ENCODE peak calls at places on chromosomes 4 and X, in five cellular contexts. Z is H1, F is neuronal stem cell, H is H9, P is trophoblast cell. S is an unnamed sample.

GRCh38 chr4:158484173-158484885 is 37.4 kb upstream of the RXFP1 start:
- DNase-seq in P (no peak), H (no peak), Z (no peak), F (no peak), S (no peak)

GRCh38 chr4:175614880-175615279 is 197.2 kb downstream of the GPM6A start:
- DNase-seq in Z (no peak), F (no peak), H (no peak), P (no peak), S (no peak)

GRCh38 chrX:22097295-22097694 is 65.2 kb downstream of the PHEX start:
- DNase-seq in H (no peak), Z (no peak), P (no peak), F (no peak), S (peak; percentile 81)

GRCh38 chr4:1460967-1461868 is 55.0 kb upstream of the NKX1-1 start:
- DNase-seq in H (no peak), F (no peak), P (no peak), Z (peak; percentile 48), S (no peak)

GRCh38 chrX:97909245-97909644 is 1025.5 kb downstream of the RPA4 start:
- DNase-seq in F (no peak), P (no peak), H (no peak), Z (no peak), S (no peak)

GRCh38 chrX:37684426-37684825 is 1.2 kb upstream of the XK start:
- DNase-seq in F (no peak), Z (no peak), H (no peak), P (no peak), S (peak; percentile 7)

GRCh38 chr4:102525556-102525955 is 24.4 kb downstream of the NFKB1 start:
- DNase-seq in P (no peak), Z (no peak), F (no peak), H (no peak), S (no peak)

GRCh38 chr4:128286474-128287158 is 997 bp downstream of the PGRMC2 start:
- DNase-seq in H (no peak), P (peak; percentile 57), Z (no peak), F (peak; percentile 15), S (peak; percentile 65)

GRCh38 chr4:8188085-8188484 is 11.0 kb upstream of the SH3TC1 start:
- DNase-seq in H (no peak), F (no peak), P (no peak), Z (no peak), S (peak; percentile 25)

GRCh38 chr4:168516841-168517240 is 20.0 kb downstream of the PALLD start:
- DNase-seq in F (no peak), P (no peak), H (no peak), Z (no peak), S (no peak)

GRCh38 chrX:41921492-41922124 is 1.7 kb downstream of the CASK start:
- DNase-seq in Z (no peak), H (no peak), F (no peak), P (no peak), S (peak; percentile 61)

GRCh38 chrX:120147537-120147936 is 10.9 kb upstream of the RHOXF2 start:
- DNase-seq in P (no peak), Z (no peak), H (no peak), F (no peak), S (no peak)

GRCh38 chrX:53583571-53583970 is 102.9 kb downstream of the HUWE1 start:
- DNase-seq in Z (no peak), H (no peak), P (no peak), F (no peak), S (no peak)

GRCh38 chrX:132748268-132748667 is 210.2 kb downstream of the HS6ST2 start:
- DNase-seq in P (no peak), Z (no peak), H (no peak), F (no peak), S (no peak)

GRCh38 chrX:69163936-69164741 is 1.1 kb downstream of the PJA1 start:
- DNase-seq in P (peak; percentile 6), F (no peak), Z (no peak), H (peak; percentile 46), S (peak; percentile 19)
- H2BK12ac ChIP-seq in P (no peak overlapping the region), F (no peak overlapping the region), Z (no peak overlapping the region), H (no peak overlapping the region), S (no peak overlapping the region)

DNA sequence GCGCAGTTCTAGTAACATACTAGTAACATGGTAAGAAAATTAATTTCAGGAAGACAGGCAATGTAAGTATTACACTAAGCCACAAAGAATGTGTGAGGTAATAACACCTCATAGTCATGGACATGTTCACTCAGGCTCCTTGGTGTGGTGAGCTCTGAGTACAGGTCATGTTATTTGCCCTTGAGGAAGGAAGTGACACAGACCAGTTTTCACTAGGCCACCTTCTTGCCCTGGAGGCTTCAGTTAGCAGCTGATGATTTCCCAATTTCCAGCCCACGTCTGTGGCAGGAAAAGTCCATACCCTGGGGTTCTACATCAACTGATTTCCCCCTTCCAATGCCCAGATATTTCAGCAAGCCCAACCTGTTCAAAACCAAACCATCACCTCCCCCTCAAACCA is 6.7 kb downstream of the APOO start:
- DNase-seq in P (peak; percentile 90), F (no peak), H (no peak), Z (no peak), S (peak; percentile 87)
- H2BK120ac ChIP-seq in P (no peak overlapping the region), F (no peak overlapping the region), H (no peak overlapping the region), Z (no peak overlapping the region), S (peak overlapping the region; percentile 19)

DNA sequence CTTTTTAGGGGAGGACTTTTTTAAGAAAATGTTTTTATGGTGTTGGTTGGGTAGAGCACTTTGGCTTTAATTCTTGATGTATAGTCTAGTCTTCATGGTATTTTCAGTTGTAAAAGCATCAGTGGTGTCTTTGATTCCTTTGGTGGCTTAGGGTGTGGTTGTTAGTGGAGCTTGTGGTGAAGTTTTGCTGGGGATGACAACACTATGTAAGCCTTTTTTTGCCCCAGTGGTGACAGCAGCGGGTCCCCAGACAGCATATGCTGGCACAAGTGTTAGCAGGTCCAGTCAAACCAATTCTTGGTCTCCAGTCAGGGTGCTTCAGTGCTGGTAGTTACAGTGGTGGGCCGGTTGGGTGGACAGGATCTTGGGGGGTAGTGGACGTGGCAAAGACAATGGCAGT is 52.0 kb downstream of the CHIC1 start:
- DNase-seq in F (no peak), P (no peak), H (no peak), Z (no peak), S (no peak)
- H2BK12ac ChIP-seq in F (no peak overlapping the region), P (no peak overlapping the region), H (no peak overlapping the region), Z (no peak overlapping the region), S (no peak overlapping the region)

GRCh38 chr4:54403700-54404453 is 174.8 kb downstream of the PDGFRA start:
- DNase-seq in F (no peak), H (no peak), Z (no peak), P (no peak), S (no peak)

GRCh38 chr4:54402880-54403503 is 173.9 kb downstream of the PDGFRA start:
- DNase-seq in Z (no peak), P (peak; percentile 11), H (peak; percentile 41), F (no peak), S (no peak)

GRCh38 chr4:54400188-54400587 is 171.1 kb downstream of the PDGFRA start:
- DNase-seq in H (no peak), F (no peak), P (peak; percentile 26), Z (no peak), S (peak; percentile 18)

GRCh38 chr4:54395013-54395527 is 166.0 kb downstream of the PDGFRA start:
- DNase-seq in F (no peak), Z (no peak), H (no peak), P (no peak), S (no peak)

GRCh38 chr4:54400802-54401201 is 171.7 kb downstream of the PDGFRA start:
- DNase-seq in F (no peak), P (peak; percentile 32), Z (no peak), H (no peak), S (peak; percentile 91)
- H2BK120ac ChIP-seq in F (no peak overlapping the region), P (no peak overlapping the region), Z (no peak overlapping the region), H (no peak overlapping the region), S (no peak overlapping the region)

GRCh38 chrX:3280706-3281105 is 65.7 kb downstream of the MXRA5 start:
- DNase-seq in P (no peak), F (no peak), Z (no peak), H (no peak), S (no peak)

GRCh38 chrX:3290561-3290960 is 55.9 kb downstream of the MXRA5 start:
- DNase-seq in H (no peak), Z (no peak), P (no peak), F (no peak), S (no peak)

GRCh38 chrX:3286196-3286920 is 60.1 kb downstream of the MXRA5 start:
- DNase-seq in Z (no peak), H (no peak), P (peak; percentile 2), F (no peak), S (peak; percentile 87)
- H2BK12ac ChIP-seq in Z (no peak overlapping the region), H (no peak overlapping the region), P (no peak overlapping the region), F (no peak overlapping the region), S (no peak overlapping the region)

GRCh38 chr4:172411180-172411579 is 598.0 kb downstream of the GALNTL6 start:
- DNase-seq in F (no peak), H (no peak), P (peak; percentile 30), Z (no peak), S (peak; percentile 1)
- H2BK120ac ChIP-seq in F (no peak overlapping the region), H (no peak overlapping the region), P (no peak overlapping the region), Z (no peak overlapping the region), S (no peak overlapping the region)

DNA sequence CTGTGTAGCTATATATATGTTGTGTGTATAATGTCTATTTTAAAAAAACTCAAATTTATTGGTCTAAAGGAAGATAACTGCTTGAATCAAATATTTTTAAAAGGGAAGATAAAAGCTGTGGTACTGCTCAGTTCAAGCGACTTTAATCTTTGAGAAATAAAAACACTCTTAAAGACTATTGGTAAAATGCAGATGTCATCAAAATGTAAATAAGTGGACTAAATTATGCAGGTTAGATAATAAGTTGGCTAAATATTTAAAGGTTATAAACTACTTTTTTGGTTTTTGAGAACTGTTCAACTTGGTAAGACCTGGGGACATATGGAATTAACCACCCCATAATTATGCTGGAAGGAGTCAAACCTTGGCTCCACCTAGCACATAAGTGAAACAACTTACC is 144.7 kb upstream of the ITM2A start:
- DNase-seq in Z (no peak), P (no peak), H (no peak), F (no peak), S (no peak)
- H2BK12ac ChIP-seq in Z (no peak overlapping the region), P (no peak overlapping the region), H (no peak overlapping the region), F (no peak overlapping the region), S (no peak overlapping the region)

GRCh38 chr4:140254656-140255299 is 100.8 kb upstream of the MAML3 start:
- DNase-seq in P (no peak), Z (no peak), H (no peak), F (no peak), S (peak; percentile 54)

GRCh38 chr4:140252144-140252741 is 98.3 kb upstream of the MAML3 start:
- DNase-seq in F (no peak), Z (peak; percentile 66), P (peak; percentile 26), H (peak; percentile 64), S (no peak)

GRCh38 chr4:140255467-140255866 is 101.5 kb upstream of the MAML3 start:
- DNase-seq in P (no peak), H (no peak), Z (no peak), F (no peak), S (peak; percentile 25)

GRCh38 chr4:140252742-140253555 is 99.0 kb upstream of the MAML3 start:
- DNase-seq in H (peak; percentile 81), F (peak; percentile 79), P (peak; percentile 73), Z (peak; percentile 87), S (peak; percentile 67)

DNA sequence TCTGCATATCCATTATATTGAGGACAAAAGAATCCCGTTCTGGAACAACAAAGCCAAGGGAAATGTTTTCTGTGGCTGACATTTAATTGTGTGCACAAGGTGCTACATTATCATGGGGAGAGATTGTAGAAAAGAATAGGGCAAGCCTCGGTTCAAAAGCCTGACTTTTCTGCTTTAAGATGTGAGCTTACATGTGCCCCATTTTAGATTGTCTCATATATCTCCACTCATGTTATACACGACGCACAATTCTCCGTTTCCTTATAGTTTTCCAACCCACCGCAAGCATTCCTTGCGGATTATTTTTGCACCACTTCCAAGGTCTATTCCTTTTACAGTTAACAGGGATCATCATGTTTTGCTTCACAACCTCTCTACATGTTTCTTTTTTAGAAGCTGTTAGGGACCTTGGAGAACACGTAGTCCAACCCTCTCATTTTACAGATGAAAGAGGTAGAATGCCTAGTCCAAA is 99.6 kb upstream of the MAML3 start:
- DNase-seq in H (no peak), F (no peak), Z (no peak), P (no peak), S (no peak)
- H2BK120ac ChIP-seq in H (no peak overlapping the region), F (no peak overlapping the region), Z (no peak overlapping the region), P (peak overlapping the region; percentile 82), S (no peak overlapping the region)